ENCODE peak calls at places on chromosomes 5 and 9, in four cellular contexts. I is WTC11, P is left ventricle myocardium inferior, A is left colon. F is an unnamed sample.

GRCh38 chr5:90297045-90297764 is 112.4 kb downstream of the CETN3 start:
- DNase-seq in P (no peak), I (no peak), A (no peak), F (no peak)

GRCh38 chr5:140926211-140926902 is at the start of gene PCDHAC1:
- DNase-seq in I (peak; percentile 98), P (peak; percentile 70), A (peak; percentile 40), F (peak; percentile 72)

GRCh38 chr5:59128646-59129290 is 545.9 kb downstream of the RAB3C start:
- DNase-seq in A (no peak), P (no peak), I (no peak), F (no peak)

GRCh38 chr9:2013688-2014087 is 1.5 kb upstream of the SMARCA2 start:
- DNase-seq in A (no peak), P (no peak), I (no peak), F (no peak)

GRCh38 chr5:81164936-81165335 is 68.2 kb upstream of the CKMT2 start:
- DNase-seq in P (no peak), I (no peak), A (no peak), F (no peak)

GRCh38 chr5:74116266-74116665 is 490.3 kb downstream of the ARHGEF28 start:
- DNase-seq in I (no peak), A (no peak), P (no peak), F (no peak)

GRCh38 chr9:97633859-97634485 is 351 bp downstream of the NCBP1 start:
- DNase-seq in I (no peak), A (no peak), P (no peak), F (no peak)

GRCh38 chr5:133801955-133802751 is 166.3 kb downstream of the C5orf15 start:
- DNase-seq in I (no peak), A (no peak), P (peak; percentile 61), F (no peak)

GRCh38 chr5:143619038-143619437 is 192.9 kb upstream of the HMHB1 start:
- DNase-seq in P (no peak), I (no peak), A (no peak), F (no peak)

GRCh38 chr5:93145767-93146166 is 435.3 kb downstream of the NR2F1-AS1 start:
- DNase-seq in A (no peak), P (no peak), I (no peak), F (no peak)

GRCh38 chr5:5421149-5421960 is 1.1 kb upstream of the ICE1 start:
- DNase-seq in P (no peak), A (peak; percentile 31), I (no peak), F (peak; percentile 25)